ENCODE peak calls at places on chromosome 21, in six cellular contexts. O is adrenal gland, A is right cardiac atrium, Y is stomach, W is keratinocyte, S is AG04450. T is an unnamed sample.
A peak's percentile ranks its signal among the peaks of the same experiment; 100 is the strongest.

GRCh38 chr21:28833181-28833580 is 159.5 kb downstream of the LTN1 start:
- DNase-seq in S (no peak), Y (no peak), O (no peak), W (no peak), A (no peak), T (no peak)

GRCh38 chr21:17602874-17603273 is 9.8 kb downstream of the BTG3 start:
- DNase-seq in S (no peak), Y (no peak), A (no peak), O (no peak), W (no peak), T (no peak)

GRCh38 chr21:14259669-14260458 is 43.9 kb downstream of the RBM11 start:
- DNase-seq in W (no peak), A (no peak), Y (no peak), O (no peak), S (no peak), T (no peak)

GRCh38 chr21:38769253-38769780 is 36.4 kb upstream of the ETS2 start:
- DNase-seq in O (no peak), Y (no peak), A (no peak), W (no peak), S (peak; percentile 81), T (no peak)

GRCh38 chr21:31732538-31732864 is 583 bp upstream of the SCAF4 start:
- DNase-seq in A (no peak), W (no peak), O (no peak), S (no peak), Y (no peak), T (no peak)

GRCh38 chr21:14675774-14676530 is 129.8 kb upstream of the SAMSN1 start:
- DNase-seq in Y (no peak), S (no peak), W (no peak), A (no peak), O (no peak), T (peak; percentile 68)

GRCh38 chr21:32597205-32597604 is 11.9 kb upstream of the TCP10L start:
- DNase-seq in A (no peak), S (peak; percentile 47), O (no peak), W (peak; percentile 77), Y (no peak), T (no peak)

GRCh38 chr21:25967566-25968438 is 202.8 kb downstream of the APP start:
- DNase-seq in Y (no peak), S (no peak), W (no peak), A (no peak), O (no peak), T (no peak)

GRCh38 chr21:33219961-33220360 is 9.8 kb upstream of the IFNAR2 start:
- DNase-seq in A (no peak), W (no peak), O (no peak), Y (no peak), S (no peak), T (peak; percentile 29)

GRCh38 chr21:29418813-29419212 is 120.1 kb downstream of the BACH1 start:
- DNase-seq in A (no peak), S (no peak), Y (no peak), O (no peak), W (no peak), T (no peak)

GRCh38 chr21:21463456-21463855 is 465.2 kb downstream of the NCAM2 start:
- DNase-seq in S (no peak), O (no peak), A (no peak), Y (no peak), W (no peak), T (no peak)

GRCh38 chr21:29056005-29056404 is 17.4 kb downstream of the CCT8 start:
- DNase-seq in W (no peak), A (no peak), O (no peak), Y (no peak), S (no peak), T (no peak)

GRCh38 chr21:24969068-24969467 is 638.2 kb downstream of the MRPL39 start:
- DNase-seq in W (no peak), Y (no peak), S (no peak), O (no peak), A (no peak), T (no peak)

GRCh38 chr21:19529031-19529430 is 1125.4 kb upstream of the TMPRSS15 start:
- DNase-seq in Y (no peak), W (no peak), O (no peak), A (no peak), S (no peak), T (no peak)

GRCh38 chr21:41322496-41323382 is 6.1 kb downstream of the FAM3B start:
- DNase-seq in A (no peak), S (no peak), O (no peak), W (no peak), Y (no peak), T (no peak)

GRCh38 chr21:30689822-30690221 is 28.8 kb downstream of the KRTAP21-3 start:
- DNase-seq in A (no peak), S (no peak), W (no peak), O (no peak), Y (no peak), T (no peak)

GRCh38 chr21:29091032-29091431 is 17.6 kb upstream of the CCT8 start:
- DNase-seq in O (no peak), Y (no peak), S (peak; percentile 37), A (no peak), W (no peak), T (no peak)

GRCh38 chr21:28821276-28822063 is 171.2 kb downstream of the LTN1 start:
- DNase-seq in S (no peak), A (no peak), W (no peak), Y (no peak), O (no peak), T (no peak)

GRCh38 chr21:31347435-31348032 is 3.5 kb upstream of the TIAM1 start:
- DNase-seq in Y (no peak), S (no peak), O (no peak), W (no peak), A (no peak), T (no peak)

GRCh38 chr21:40120944-40121575 is 253.8 kb downstream of the PCP4 start:
- DNase-seq in W (no peak), Y (no peak), A (no peak), S (no peak), O (peak; percentile 21), T (no peak)

GRCh38 chr21:29697555-29698193 is 242.1 kb downstream of the GRIK1 start:
- DNase-seq in O (no peak), A (no peak), S (no peak), Y (no peak), W (no peak), T (no peak)

DNA sequence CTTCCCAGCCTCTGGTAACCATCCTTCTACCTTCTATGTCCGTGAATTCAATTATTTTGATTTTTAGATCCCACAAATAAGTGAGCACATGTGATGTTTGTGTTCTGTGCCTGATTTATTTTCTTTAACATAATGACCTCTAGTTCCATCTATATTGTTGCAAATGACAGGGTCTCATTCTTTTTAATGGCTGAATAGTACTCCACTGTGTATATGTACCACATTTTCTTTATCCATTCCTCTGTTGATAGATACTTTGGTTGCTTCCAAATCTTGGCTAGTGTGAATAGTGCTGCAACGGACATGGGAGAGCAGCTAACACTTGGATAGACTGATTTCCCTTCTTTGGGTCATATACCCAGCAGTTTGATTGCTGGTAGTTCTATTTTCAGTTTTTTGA is 51.8 kb downstream of the WDR4 start:
- DNase-seq in O (no peak), S (no peak), A (no peak), Y (no peak), W (no peak), T (no peak)
- H3K27me3 ChIP-seq in O (peaks cover 8% of the 10 kb centered on the region), S (peaks cover 2% of the 10 kb centered on the region), A (no peaks in the 10 kb centered on the region), Y (peaks cover 2% of the 10 kb centered on the region), W (no peaks in the 10 kb centered on the region), T (no peaks in the 10 kb centered on the region)

GRCh38 chr21:34670220-34670961 is 1.6 kb downstream of the CLIC6 start:
- DNase-seq in S (no peak), W (no peak), O (no peak), A (peak; percentile 20), Y (peak; percentile 35), T (no peak)

GRCh38 chr21:34671891-34672290 is 3.1 kb downstream of the CLIC6 start:
- DNase-seq in Y (no peak), A (no peak), O (no peak), W (no peak), S (no peak), T (no peak)

GRCh38 chr21:34673006-34673405 is 4.2 kb downstream of the CLIC6 start:
- DNase-seq in O (no peak), W (no peak), S (no peak), A (no peak), Y (no peak), T (no peak)

GRCh38 chr21:34669149-34669879 is 520 bp downstream of the CLIC6 start:
- DNase-seq in W (no peak), A (peak; percentile 13), O (no peak), S (no peak), Y (peak; percentile 54), T (peak; percentile 10)

DNA sequence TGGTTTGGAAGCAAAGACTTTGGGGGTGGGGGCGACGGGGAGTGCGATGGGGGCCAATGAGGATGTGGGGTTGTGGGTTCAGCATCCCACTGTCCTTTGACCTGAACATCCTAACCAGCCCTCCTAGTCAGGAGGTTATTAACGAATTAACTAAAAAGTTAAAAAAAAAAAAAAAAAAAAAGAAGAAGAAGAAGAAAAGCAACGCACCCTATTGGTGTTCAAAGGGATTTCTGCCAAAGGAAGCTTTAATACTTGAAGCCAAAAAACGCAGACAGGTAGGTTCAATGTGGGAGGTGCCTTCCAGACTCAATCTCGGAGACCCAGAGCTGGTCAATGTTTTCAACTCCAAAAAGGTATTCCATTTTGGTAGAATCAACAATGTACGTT is 2.2 kb downstream of the CLIC6 start:
- DNase-seq in A (no peak), S (no peak), O (no peak), W (no peak), Y (no peak), T (no peak)
- H3K27ac ChIP-seq in A (no peak overlapping the region), S (no peak overlapping the region), O (no peak overlapping the region), W (no peak overlapping the region), Y (no peak overlapping the region), T (no peak overlapping the region)

DNA sequence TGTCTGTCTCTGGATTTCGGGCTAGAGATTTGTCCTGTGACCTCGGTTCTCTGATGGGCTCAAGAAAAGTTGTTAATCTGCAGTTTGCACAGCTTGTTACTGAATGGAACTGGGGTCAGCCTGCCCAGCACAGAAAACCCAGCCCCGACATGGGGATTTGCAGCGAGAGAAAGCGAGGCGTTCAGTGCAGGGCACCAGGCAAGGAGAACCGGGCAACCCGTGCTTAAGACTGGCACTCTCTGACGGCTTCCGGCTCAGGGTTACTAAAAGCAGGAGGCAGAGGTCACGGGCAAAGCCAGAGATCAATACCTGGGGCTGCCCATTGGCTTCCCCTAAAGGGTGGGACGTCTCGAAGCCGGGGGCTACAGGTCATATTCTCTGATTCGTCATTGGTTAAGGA is 29.9 kb upstream of the COL6A1 start:
- DNase-seq in Y (no peak), S (no peak), A (no peak), O (no peak), W (no peak), T (no peak)
- H3K27me3 ChIP-seq in Y (no peaks in the 10 kb centered on the region), S (peaks cover 13% of the 10 kb centered on the region), A (no peaks in the 10 kb centered on the region), O (no peaks in the 10 kb centered on the region), W (peaks cover 36% of the 10 kb centered on the region), T (no peaks in the 10 kb centered on the region)

DNA sequence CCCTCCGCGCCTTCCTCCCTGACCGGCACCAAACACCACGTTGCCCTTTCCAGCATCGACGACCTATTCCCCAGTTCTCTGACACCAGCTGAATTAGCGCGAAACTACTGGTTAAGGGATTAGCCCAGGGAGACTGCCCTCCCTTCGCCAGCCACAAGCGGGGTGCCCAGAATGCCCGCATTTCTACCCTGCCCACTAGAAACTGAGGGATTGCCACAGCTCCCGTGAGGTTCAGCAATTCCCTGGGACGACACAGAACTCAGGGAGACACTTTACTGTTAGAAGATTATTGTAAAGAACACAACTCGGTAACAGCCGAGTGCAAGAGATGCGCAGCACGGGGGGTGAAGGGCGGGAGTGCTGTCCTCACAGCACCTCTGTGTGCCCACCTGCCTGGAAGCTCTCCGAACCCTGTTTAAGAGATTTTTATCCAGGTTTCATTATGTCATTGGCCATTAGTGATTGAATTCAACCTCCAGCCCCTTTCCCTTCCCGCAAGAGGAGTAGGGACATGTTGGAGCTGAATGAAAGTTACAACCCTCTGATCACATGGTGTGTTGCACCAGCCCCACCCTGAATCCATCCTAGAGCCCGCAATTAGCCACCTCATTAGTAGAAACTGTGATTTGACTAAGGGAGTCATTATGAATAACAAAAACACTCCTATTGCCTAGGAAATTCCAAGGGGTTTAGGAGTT is 15.8 kb upstream of the RIPPLY3 start:
- DNase-seq in Y (no peak), A (no peak), O (no peak), W (peak; percentile 75), S (no peak), T (no peak)
- H3K27ac ChIP-seq in Y (peak overlapping the region; percentile 89), A (peak overlapping the region; percentile 40), O (peak overlapping the region; percentile 91), W (peak overlapping the region; percentile 55), S (peak overlapping the region; percentile 52), T (no peak overlapping the region)

T was measured in naive thymus-derived CD4-positive, alpha-beta T cell.